ENCODE peak calls at places on chromosomes 2 and 18, in four cellular contexts. O is HepG2, E is K562, R is GM12878. J is an unnamed sample.
A peak's percentile ranks its signal among the peaks of the same experiment; 100 is the strongest.

GRCh38 chr2:216283038-216283900 is 89.0 kb downstream of the MARCHF4 start:
- DNase-seq in O (peak; percentile 38), E (peak; percentile 63), R (no peak), J (peak; percentile 29)

GRCh38 chr18:7205346-7205745 is 25.5 kb upstream of the LRRC30 start:
- DNase-seq in O (no peak), E (no peak), R (no peak), J (no peak)

GRCh38 chr2:85503611-85504433 is 35.1 kb upstream of the MAT2A start:
- DNase-seq in R (no peak), E (no peak), O (no peak), J (no peak)

GRCh38 chr18:75211002-75211621 is 515 bp downstream of the TSHZ1 start:
- DNase-seq in E (no peak), O (peak; percentile 19), R (no peak), J (no peak)

GRCh38 chr2:183195397-183195796 is 71.2 kb downstream of the NUP35 start:
- DNase-seq in R (no peak), O (no peak), E (no peak), J (no peak)

GRCh38 chr2:233418761-233419625 is 64.7 kb downstream of the DGKD start:
- DNase-seq in R (peak; percentile 62), E (no peak), O (no peak), J (no peak)

GRCh38 chr2:224577541-224577940 is 7.6 kb downstream of the CUL3 start:
- DNase-seq in R (no peak), O (no peak), E (no peak), J (no peak)

GRCh38 chr2:231531408-231532188 is 1.4 kb upstream of the NMUR1 start:
- DNase-seq in R (no peak), E (no peak), O (no peak), J (no peak)

GRCh38 chr2:220215785-220216184 is 588.4 kb downstream of the SLC4A3 start:
- DNase-seq in O (no peak), E (no peak), R (no peak), J (no peak)

GRCh38 chr2:240524963-240525718 is 32.6 kb downstream of the ANKMY1 start:
- DNase-seq in O (no peak), E (no peak), R (no peak), J (no peak)

GRCh38 chr2:139045524-139045923 is 265.3 kb upstream of the NXPH2 start:
- DNase-seq in E (no peak), O (no peak), R (no peak), J (no peak)

GRCh38 chr2:48127612-48128191 is 221.4 kb upstream of the FBXO11 start:
- DNase-seq in E (no peak), O (no peak), R (no peak), J (no peak)

GRCh38 chr2:109457366-109457765 is 156.4 kb downstream of the SEPTIN10 start:
- DNase-seq in E (no peak), O (no peak), R (no peak), J (no peak)

GRCh38 chr2:5203356-5203755 is 488.8 kb upstream of the SOX11 start:
- DNase-seq in R (no peak), E (no peak), O (no peak), J (no peak)

GRCh38 chr18:63205791-63206252 is 113.7 kb downstream of the BCL2 start:
- DNase-seq in O (no peak), E (no peak), R (no peak), J (no peak)

GRCh38 chr2:159922563-159922962 is 124.6 kb upstream of the CD302 start:
- DNase-seq in R (no peak), O (no peak), E (no peak), J (no peak)

GRCh38 chr2:110219496-110220192 is 7.3 kb upstream of the MTLN start:
- DNase-seq in R (no peak), O (no peak), E (no peak), J (no peak)

GRCh38 chr2:119645173-119645846 is 33.7 kb upstream of the TMEM177 start:
- DNase-seq in R (no peak), E (no peak), O (no peak), J (peak; percentile 37)

GRCh38 chr2:119646149-119646548 is 32.9 kb upstream of the TMEM177 start:
- DNase-seq in R (no peak), E (no peak), O (no peak), J (no peak)

GRCh38 chr2:119641562-119642258 is 37.3 kb upstream of the TMEM177 start:
- DNase-seq in E (peak; percentile 83), R (peak; percentile 40), O (peak; percentile 70), J (peak; percentile 85)

GRCh38 chr2:119647440-119648169 is 31.4 kb upstream of the TMEM177 start:
- DNase-seq in E (no peak), O (no peak), R (peak; percentile 35), J (no peak)

DNA sequence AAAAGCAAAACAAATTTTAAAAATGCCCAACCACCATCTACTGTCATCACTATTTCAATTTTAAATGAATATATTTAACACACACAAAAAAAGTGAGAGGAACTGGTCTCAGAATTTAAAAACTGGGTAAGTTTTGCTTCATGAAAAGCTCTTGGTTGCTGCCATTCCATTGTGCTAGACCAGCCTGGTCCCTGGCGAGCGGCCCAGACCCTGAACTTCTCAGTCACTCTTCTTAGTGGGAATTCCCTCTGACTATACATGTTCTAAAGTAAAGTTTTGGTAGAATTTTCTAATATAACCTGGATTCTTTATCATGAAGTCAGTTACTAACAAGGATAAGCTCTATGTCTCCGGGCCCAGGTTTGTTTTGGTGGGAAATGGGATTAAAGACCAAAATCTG is 34.8 kb upstream of the TMEM177 start:
- DNase-seq in R (no peak), O (no peak), E (no peak), J (no peak)
- TF ChIP-seq NFIC in R (no peak), O (no peak), E (no peak), J (no peak)

GRCh38 chr2:55936351-55936750 is 12.8 kb upstream of the EFEMP1 start:
- DNase-seq in R (no peak), O (no peak), E (no peak), J (no peak)
- TF ChIP-seq NFIC in R (no peak), O (no peak), E (no peak), J (no peak)

GRCh38 chr2:237067985-237068576 is 17.6 kb upstream of the COPS8 start:
- DNase-seq in O (no peak), R (no peak), E (no peak), J (no peak)
- TF ChIP-seq NFIC in O (no peak), R (no peak), E (no peak), J (no peak)

GRCh38 chr2:238433941-238434845 is 7.5 kb downstream of the ASB1 start:
- DNase-seq in O (no peak), E (no peak), R (no peak), J (no peak)
- TF ChIP-seq NFIC in O (no peak), E (no peak), R (no peak), J (peak; percentile 41)

GRCh38 chr2:177552414-177553175 is 160.0 kb downstream of the AGPS start:
- DNase-seq in E (peak; percentile 95), R (peak; percentile 68), O (peak; percentile 89), J (peak; percentile 88)

GRCh38 chr2:177551989-177552413 is 159.4 kb downstream of the AGPS start:
- DNase-seq in R (no peak), E (peak; percentile 54), O (no peak), J (peak; percentile 64)

GRCh38 chr2:177553176-177553909 is 160.8 kb downstream of the AGPS start:
- DNase-seq in O (no peak), E (peak; percentile 54), R (no peak), J (no peak)

GRCh38 chr2:177556134-177556533 is 163.6 kb downstream of the AGPS start:
- DNase-seq in O (no peak), E (no peak), R (no peak), J (no peak)

DNA sequence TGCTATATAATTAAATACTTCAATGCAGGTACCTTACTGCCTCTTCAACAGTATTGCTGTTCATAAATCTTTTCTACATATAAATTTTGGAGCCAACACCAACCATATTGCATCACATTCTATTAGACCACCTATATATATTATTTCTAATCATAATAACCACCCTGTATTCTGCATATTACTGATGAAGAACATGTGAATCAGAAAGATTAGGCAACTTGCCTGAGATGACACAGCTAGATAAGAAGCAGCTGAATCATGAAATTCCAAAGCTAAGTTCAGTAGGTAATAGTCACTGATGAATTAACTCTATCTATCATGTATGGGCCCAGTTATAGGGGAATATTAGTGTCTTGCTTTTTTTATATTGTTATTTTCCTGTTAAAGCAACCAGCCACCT is 161.8 kb downstream of the AGPS start:
- DNase-seq in E (peak; percentile 41), R (no peak), O (no peak), J (no peak)
- TF ChIP-seq NFIC in E (no peak), R (no peak), O (no peak), J (no peak)

GRCh38 chr2:922230-922629 is 28.4 kb upstream of the SNTG2 start:
- DNase-seq in E (no peak), O (no peak), R (no peak), J (no peak)

GRCh38 chr2:920573-920972 is 30.1 kb upstream of the SNTG2 start:
- DNase-seq in O (no peak), E (no peak), R (no peak), J (no peak)

GRCh38 chr2:920999-921398 is 29.6 kb upstream of the SNTG2 start:
- DNase-seq in E (no peak), O (no peak), R (no peak), J (no peak)

GRCh38 chr2:916935-917334 is 33.7 kb upstream of the SNTG2 start:
- DNase-seq in R (no peak), E (no peak), O (no peak), J (no peak)

GRCh38 chr2:919672-920071 is 31.0 kb upstream of the SNTG2 start:
- DNase-seq in E (no peak), O (no peak), R (no peak), J (no peak)
- TF ChIP-seq NFIC in E (no peak), O (no peak), R (no peak), J (no peak)

J was measured in SK-N-SH.